ENCODE peak calls at places on chromosomes 13 and 19, in eight cellular contexts. One of them, this sample, is unnamed.

GRCh38 chr13:45479661-45480060 is 14.9 kb downstream of the COG3 start:
- DNase-seq in PC-3: no peak
- DNase-seq in tibial nerve: no peak
- DNase-seq in kidney epithelial cell: no peak
- DNase-seq in dorsolateral prefrontal cortex: no peak
- DNase-seq in left ventricle myocardium inferior: no peak
- DNase-seq in GM10248: no peak
- DNase-seq in neural crest cell: no peak
- DNase-seq in this sample: no peak

GRCh38 chr19:35561436-35561835 is 2.0 kb downstream of the ATP4A start:
- DNase-seq in PC-3: no peak
- DNase-seq in tibial nerve: no peak
- DNase-seq in kidney epithelial cell: no peak
- DNase-seq in dorsolateral prefrontal cortex: no peak
- DNase-seq in left ventricle myocardium inferior: no peak
- DNase-seq in GM10248: no peak
- DNase-seq in neural crest cell: no peak
- DNase-seq in this sample: no peak

GRCh38 chr13:75452564-75452963 is 29.4 kb downstream of the TBC1D4 start:
- DNase-seq in PC-3: no peak
- DNase-seq in tibial nerve: no peak
- DNase-seq in kidney epithelial cell: no peak
- DNase-seq in dorsolateral prefrontal cortex: no peak
- DNase-seq in left ventricle myocardium inferior: no peak
- DNase-seq in GM10248: no peak
- DNase-seq in neural crest cell: no peak
- DNase-seq in this sample: no peak

GRCh38 chr19:41886761-41887710 is 4.1 kb downstream of the ARHGEF1 start:
- DNase-seq in PC-3: no peak
- DNase-seq in tibial nerve: no peak
- DNase-seq in kidney epithelial cell: no peak
- DNase-seq in dorsolateral prefrontal cortex: no peak
- DNase-seq in left ventricle myocardium inferior: no peak
- DNase-seq in GM10248: peak
- DNase-seq in neural crest cell: no peak
- DNase-seq in this sample: peak

GRCh38 chr13:96229356-96229755 is 139.4 kb downstream of the HS6ST3 start:
- DNase-seq in PC-3: peak
- DNase-seq in tibial nerve: no peak
- DNase-seq in kidney epithelial cell: no peak
- DNase-seq in dorsolateral prefrontal cortex: no peak
- DNase-seq in left ventricle myocardium inferior: no peak
- DNase-seq in GM10248: peak
- DNase-seq in neural crest cell: no peak
- DNase-seq in this sample: no peak

GRCh38 chr13:44165172-44165894 is 208.3 kb upstream of the SERP2 start:
- DNase-seq in PC-3: no peak
- DNase-seq in tibial nerve: no peak
- DNase-seq in kidney epithelial cell: no peak
- DNase-seq in dorsolateral prefrontal cortex: no peak
- DNase-seq in left ventricle myocardium inferior: no peak
- DNase-seq in GM10248: no peak
- DNase-seq in neural crest cell: no peak
- DNase-seq in this sample: no peak

GRCh38 chr13:99356216-99357089 is 49.3 kb upstream of the GPR183 start:
- DNase-seq in PC-3: no peak
- DNase-seq in tibial nerve: no peak
- DNase-seq in kidney epithelial cell: peak
- DNase-seq in dorsolateral prefrontal cortex: no peak
- DNase-seq in left ventricle myocardium inferior: no peak
- DNase-seq in GM10248: peak
- DNase-seq in neural crest cell: no peak
- DNase-seq in this sample: peak

GRCh38 chr13:43397110-43397509 is 373.7 kb downstream of the DNAJC15 start:
- DNase-seq in PC-3: no peak
- DNase-seq in tibial nerve: no peak
- DNase-seq in kidney epithelial cell: no peak
- DNase-seq in dorsolateral prefrontal cortex: no peak
- DNase-seq in left ventricle myocardium inferior: no peak
- DNase-seq in GM10248: no peak
- DNase-seq in neural crest cell: no peak
- DNase-seq in this sample: no peak

GRCh38 chr19:39917561-39918182 is 16.8 kb downstream of the FCGBP start:
- DNase-seq in PC-3: no peak
- DNase-seq in tibial nerve: no peak
- DNase-seq in kidney epithelial cell: no peak
- DNase-seq in dorsolateral prefrontal cortex: no peak
- DNase-seq in left ventricle myocardium inferior: no peak
- DNase-seq in GM10248: no peak
- DNase-seq in neural crest cell: no peak
- DNase-seq in this sample: peak

GRCh38 chr13:30851697-30852096 is 54.4 kb upstream of the MEDAG start:
- DNase-seq in PC-3: no peak
- DNase-seq in tibial nerve: no peak
- DNase-seq in kidney epithelial cell: no peak
- DNase-seq in dorsolateral prefrontal cortex: no peak
- DNase-seq in left ventricle myocardium inferior: no peak
- DNase-seq in GM10248: peak
- DNase-seq in neural crest cell: no peak
- DNase-seq in this sample: no peak

GRCh38 chr13:99686157-99686572 is 184.9 kb downstream of the TM9SF2 start:
- DNase-seq in PC-3: no peak
- DNase-seq in tibial nerve: no peak
- DNase-seq in kidney epithelial cell: no peak
- DNase-seq in dorsolateral prefrontal cortex: no peak
- DNase-seq in left ventricle myocardium inferior: peak
- DNase-seq in GM10248: no peak
- DNase-seq in neural crest cell: no peak
- DNase-seq in this sample: no peak

GRCh38 chr13:61162106-61162505 is 253.5 kb downstream of the PCDH20 start:
- DNase-seq in PC-3: no peak
- DNase-seq in tibial nerve: no peak
- DNase-seq in kidney epithelial cell: no peak
- DNase-seq in dorsolateral prefrontal cortex: no peak
- DNase-seq in left ventricle myocardium inferior: no peak
- DNase-seq in GM10248: no peak
- DNase-seq in neural crest cell: no peak
- DNase-seq in this sample: no peak

GRCh38 chr19:33171222-33171795 is 22.8 kb upstream of the LRP3 start:
- DNase-seq in PC-3: no peak
- DNase-seq in tibial nerve: no peak
- DNase-seq in kidney epithelial cell: no peak
- DNase-seq in dorsolateral prefrontal cortex: no peak
- DNase-seq in left ventricle myocardium inferior: no peak
- DNase-seq in GM10248: no peak
- DNase-seq in neural crest cell: no peak
- DNase-seq in this sample: no peak

GRCh38 chr13:87122551-87122950 is 548.6 kb upstream of the SLITRK5 start:
- DNase-seq in PC-3: peak
- DNase-seq in tibial nerve: no peak
- DNase-seq in kidney epithelial cell: no peak
- DNase-seq in dorsolateral prefrontal cortex: no peak
- DNase-seq in left ventricle myocardium inferior: no peak
- DNase-seq in GM10248: no peak
- DNase-seq in neural crest cell: no peak
- DNase-seq in this sample: no peak

GRCh38 chr19:47097396-47098217 is 16.0 kb downstream of the ZC3H4 start:
- DNase-seq in PC-3: no peak
- DNase-seq in tibial nerve: no peak
- DNase-seq in kidney epithelial cell: no peak
- DNase-seq in dorsolateral prefrontal cortex: peak
- DNase-seq in left ventricle myocardium inferior: peak
- DNase-seq in GM10248: no peak
- DNase-seq in neural crest cell: no peak
- DNase-seq in this sample: no peak

GRCh38 chr19:38093587-38093986 is 130.4 kb downstream of the DPF1 start:
- DNase-seq in PC-3: no peak
- DNase-seq in tibial nerve: no peak
- DNase-seq in kidney epithelial cell: no peak
- DNase-seq in dorsolateral prefrontal cortex: peak
- DNase-seq in left ventricle myocardium inferior: peak
- DNase-seq in GM10248: no peak
- DNase-seq in neural crest cell: no peak
- DNase-seq in this sample: no peak

GRCh38 chr19:30799854-30800755 is 427.9 kb downstream of the ZNF536 start:
- DNase-seq in PC-3: no peak
- DNase-seq in tibial nerve: no peak
- DNase-seq in kidney epithelial cell: no peak
- DNase-seq in dorsolateral prefrontal cortex: peak
- DNase-seq in left ventricle myocardium inferior: peak
- DNase-seq in GM10248: peak
- DNase-seq in neural crest cell: peak
- DNase-seq in this sample: no peak

GRCh38 chr19:19627716-19628498 is at the start of gene LPAR2:
- DNase-seq in PC-3: peak
- DNase-seq in tibial nerve: no peak
- DNase-seq in kidney epithelial cell: no peak
- DNase-seq in dorsolateral prefrontal cortex: no peak
- DNase-seq in left ventricle myocardium inferior: no peak
- DNase-seq in GM10248: peak
- DNase-seq in neural crest cell: peak
- DNase-seq in this sample: peak

GRCh38 chr19:49677232-49677881 is at the start of gene PRMT1:
- DNase-seq in PC-3: peak
- DNase-seq in tibial nerve: no peak
- DNase-seq in kidney epithelial cell: no peak
- DNase-seq in dorsolateral prefrontal cortex: no peak
- DNase-seq in left ventricle myocardium inferior: no peak
- DNase-seq in GM10248: no peak
- DNase-seq in neural crest cell: peak
- DNase-seq in this sample: no peak

GRCh38 chr13:65932587-65933239 is 1297.4 kb downstream of the PCDH9 start:
- DNase-seq in PC-3: peak
- DNase-seq in tibial nerve: no peak
- DNase-seq in kidney epithelial cell: no peak
- DNase-seq in dorsolateral prefrontal cortex: no peak
- DNase-seq in left ventricle myocardium inferior: no peak
- DNase-seq in GM10248: no peak
- DNase-seq in neural crest cell: no peak
- DNase-seq in this sample: no peak

GRCh38 chr13:25046274-25046984 is 49.5 kb upstream of the PABPC3 start:
- DNase-seq in PC-3: no peak
- DNase-seq in tibial nerve: no peak
- DNase-seq in kidney epithelial cell: no peak
- DNase-seq in dorsolateral prefrontal cortex: no peak
- DNase-seq in left ventricle myocardium inferior: no peak
- DNase-seq in GM10248: no peak
- DNase-seq in neural crest cell: peak
- DNase-seq in this sample: no peak
- TF ChIP-seq CTCF in PC-3: no peak
- TF ChIP-seq CTCF in tibial nerve: no peak
- TF ChIP-seq CTCF in kidney epithelial cell: no peak
- TF ChIP-seq CTCF in dorsolateral prefrontal cortex: no peak
- TF ChIP-seq CTCF in left ventricle myocardium inferior: no peak
- TF ChIP-seq CTCF in GM10248: no peak
- TF ChIP-seq CTCF in neural crest cell: peak
- TF ChIP-seq CTCF in this sample: no peak

GRCh38 chr19:8322638-8322997 is 1.3 kb downstream of the RPS28 start:
- DNase-seq in PC-3: no peak
- DNase-seq in tibial nerve: no peak
- DNase-seq in kidney epithelial cell: no peak
- DNase-seq in dorsolateral prefrontal cortex: no peak
- DNase-seq in left ventricle myocardium inferior: no peak
- DNase-seq in GM10248: no peak
- DNase-seq in neural crest cell: no peak
- DNase-seq in this sample: no peak

GRCh38 chr19:8321760-8322637 is 703 bp downstream of the RPS28 start:
- DNase-seq in PC-3: no peak
- DNase-seq in tibial nerve: no peak
- DNase-seq in kidney epithelial cell: no peak
- DNase-seq in dorsolateral prefrontal cortex: no peak
- DNase-seq in left ventricle myocardium inferior: no peak
- DNase-seq in GM10248: no peak
- DNase-seq in neural crest cell: no peak
- DNase-seq in this sample: peak

GRCh38 chr19:8320564-8321066 is 560 bp downstream of the NDUFA7 start:
- DNase-seq in PC-3: no peak
- DNase-seq in tibial nerve: no peak
- DNase-seq in kidney epithelial cell: no peak
- DNase-seq in dorsolateral prefrontal cortex: no peak
- DNase-seq in left ventricle myocardium inferior: no peak
- DNase-seq in GM10248: no peak
- DNase-seq in neural crest cell: no peak
- DNase-seq in this sample: no peak

GRCh38 chr19:8319807-8320520 is 1.2 kb downstream of the NDUFA7 start:
- DNase-seq in PC-3: no peak
- DNase-seq in tibial nerve: no peak
- DNase-seq in kidney epithelial cell: no peak
- DNase-seq in dorsolateral prefrontal cortex: no peak
- DNase-seq in left ventricle myocardium inferior: no peak
- DNase-seq in GM10248: no peak
- DNase-seq in neural crest cell: no peak
- DNase-seq in this sample: no peak

DNA sequence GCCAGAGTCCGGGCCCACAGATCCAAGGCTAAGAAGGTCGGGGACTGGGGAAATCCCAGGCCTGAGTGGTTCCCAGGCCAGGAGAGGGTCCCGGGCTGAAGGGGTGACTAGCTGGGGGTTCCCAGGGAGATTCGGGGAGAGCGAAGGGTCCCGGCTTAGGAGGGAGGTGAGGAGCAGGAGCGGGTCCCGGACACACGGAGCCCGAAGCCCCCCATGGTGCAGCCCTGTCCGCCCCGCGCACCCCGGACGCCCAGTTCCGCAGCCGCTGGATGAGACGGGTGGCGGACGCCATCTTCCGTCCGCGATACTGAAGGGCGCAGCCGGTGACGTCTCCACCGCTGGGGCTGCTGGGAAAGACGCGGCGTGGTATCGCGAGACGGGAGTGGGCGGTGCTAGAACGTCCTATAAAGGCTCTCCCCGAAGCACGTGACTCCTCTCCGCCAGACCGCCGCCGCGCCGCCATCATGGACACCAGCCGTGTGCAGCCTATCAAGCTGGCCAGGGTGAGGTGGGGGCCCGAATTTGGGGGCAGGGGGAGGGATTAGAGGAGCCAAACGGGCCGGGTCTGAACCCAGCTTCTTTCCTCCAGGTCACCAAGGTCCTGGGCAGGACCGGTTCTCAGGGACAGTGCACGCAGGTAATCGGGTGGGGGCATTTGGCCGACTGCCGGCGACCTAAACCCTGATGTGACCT is at the start of the genes NDUFA7 and RPS28:
- DNase-seq in PC-3: peak
- DNase-seq in tibial nerve: peak
- DNase-seq in kidney epithelial cell: no peak
- DNase-seq in dorsolateral prefrontal cortex: peak
- DNase-seq in left ventricle myocardium inferior: peak
- DNase-seq in GM10248: peak
- DNase-seq in neural crest cell: peak
- DNase-seq in this sample: peak
- TF ChIP-seq CTCF in PC-3: peak
- TF ChIP-seq CTCF in tibial nerve: peak
- TF ChIP-seq CTCF in kidney epithelial cell: peak
- TF ChIP-seq CTCF in dorsolateral prefrontal cortex: peak
- TF ChIP-seq CTCF in left ventricle myocardium inferior: peak
- TF ChIP-seq CTCF in GM10248: peak
- TF ChIP-seq CTCF in neural crest cell: peak
- TF ChIP-seq CTCF in this sample: peak

GRCh38 chr19:18063463-18063862 is 23.3 kb downstream of the IL12RB1 start:
- DNase-seq in PC-3: peak
- DNase-seq in tibial nerve: no peak
- DNase-seq in kidney epithelial cell: no peak
- DNase-seq in dorsolateral prefrontal cortex: no peak
- DNase-seq in left ventricle myocardium inferior: no peak
- DNase-seq in GM10248: no peak
- DNase-seq in neural crest cell: peak
- DNase-seq in this sample: no peak
- TF ChIP-seq CTCF in PC-3: peak
- TF ChIP-seq CTCF in tibial nerve: no peak
- TF ChIP-seq CTCF in kidney epithelial cell: no peak
- TF ChIP-seq CTCF in dorsolateral prefrontal cortex: peak
- TF ChIP-seq CTCF in left ventricle myocardium inferior: no peak
- TF ChIP-seq CTCF in GM10248: no peak
- TF ChIP-seq CTCF in neural crest cell: peak
- TF ChIP-seq CTCF in this sample: no peak

GRCh38 chr13:89925107-89925506 is 1422.4 kb upstream of the MIR17HG start:
- DNase-seq in PC-3: peak
- DNase-seq in tibial nerve: no peak
- DNase-seq in kidney epithelial cell: no peak
- DNase-seq in dorsolateral prefrontal cortex: no peak
- DNase-seq in left ventricle myocardium inferior: no peak
- DNase-seq in GM10248: no peak
- DNase-seq in neural crest cell: no peak
- DNase-seq in this sample: no peak
- TF ChIP-seq CTCF in PC-3: peak
- TF ChIP-seq CTCF in tibial nerve: no peak
- TF ChIP-seq CTCF in kidney epithelial cell: peak
- TF ChIP-seq CTCF in dorsolateral prefrontal cortex: no peak
- TF ChIP-seq CTCF in left ventricle myocardium inferior: peak
- TF ChIP-seq CTCF in GM10248: peak
- TF ChIP-seq CTCF in neural crest cell: peak
- TF ChIP-seq CTCF in this sample: peak

This sample was measured in GM13976.